ENCODE peak calls at places on chromosomes 11 and 22, in eight cellular contexts. D is osteoblast, Y is colonic mucosa, L is right atrium auricular region, V is Panc1, Q is HFFc6, K is hepatocyte, N is GM12865. P is an unnamed sample.

GRCh38 chr22:30196141-30196866 is 50.3 kb downstream of the LIF start:
- DNase-seq in D (peak; percentile 92), Y (peak; percentile 65), L (peak; percentile 93), V (peak; percentile 97), Q (peak; percentile 99), K (peak; percentile 91), N (peak; percentile 55), P (no peak)

GRCh38 chr11:75077316-75077715 is 19.4 kb downstream of the OR2AT4 start:
- DNase-seq in D (no peak), Y (no peak), L (no peak), V (no peak), Q (no peak), K (no peak), N (no peak), P (no peak)

GRCh38 chr11:16606784-16607674 is 131.4 kb upstream of the C11orf58 start:
- DNase-seq in D (peak; percentile 78), Y (no peak), L (no peak), V (no peak), Q (no peak), K (peak; percentile 71), N (no peak), P (no peak)

GRCh38 chr11:28514391-28514790 is 406.2 kb downstream of the METTL15 start:
- DNase-seq in D (peak; percentile 37), Y (no peak), L (no peak), V (no peak), Q (peak; percentile 25), K (no peak), N (no peak), P (no peak)

GRCh38 chr22:19723165-19723989 is at the start of gene GP1BB:
- DNase-seq in D (peak; percentile 79), Y (peak; percentile 42), L (no peak), V (no peak), Q (no peak), K (peak; percentile 72), N (peak; percentile 41), P (no peak)

GRCh38 chr11:106398396-106399074 is 321.1 kb downstream of the AASDHPPT start:
- DNase-seq in D (no peak), Y (no peak), L (no peak), V (no peak), Q (peak; percentile 37), K (peak; percentile 14), N (no peak), P (no peak)

GRCh38 chr22:42623756-42624446 is 9.2 kb upstream of the POLDIP3 start:
- DNase-seq in D (peak; percentile 56), Y (no peak), L (no peak), V (no peak), Q (no peak), K (no peak), N (no peak), P (no peak)

GRCh38 chr22:19173047-19174035 is 5.2 kb downstream of the SLC25A1 start:
- DNase-seq in D (peak; percentile 58), Y (peak; percentile 86), L (no peak), V (no peak), Q (no peak), K (peak; percentile 28), N (no peak), P (no peak)

GRCh38 chr11:87180743-87181142 is 143.0 kb downstream of the TMEM135 start:
- DNase-seq in D (no peak), Y (no peak), L (no peak), V (no peak), Q (peak; percentile 60), K (no peak), N (no peak), P (no peak)

GRCh38 chr11:128603752-128604472 is 16.6 kb upstream of the ETS1 start:
- DNase-seq in D (no peak), Y (no peak), L (no peak), V (no peak), Q (no peak), K (no peak), N (peak; percentile 64), P (no peak)

GRCh38 chr11:130571947-130572584 is 123.6 kb downstream of the ADAMTS15 start:
- DNase-seq in D (no peak), Y (no peak), L (no peak), V (no peak), Q (no peak), K (no peak), N (no peak), P (no peak)

GRCh38 chr11:74321487-74322188 is 10.2 kb upstream of the P4HA3 start:
- DNase-seq in D (no peak), Y (peak; percentile 28), L (no peak), V (no peak), Q (no peak), K (peak; percentile 34), N (peak; percentile 54), P (no peak)

GRCh38 chr11:130388607-130389205 is 39.7 kb downstream of the ADAMTS8 start:
- DNase-seq in D (no peak), Y (no peak), L (no peak), V (no peak), Q (no peak), K (no peak), N (peak; percentile 8), P (no peak)

DNA sequence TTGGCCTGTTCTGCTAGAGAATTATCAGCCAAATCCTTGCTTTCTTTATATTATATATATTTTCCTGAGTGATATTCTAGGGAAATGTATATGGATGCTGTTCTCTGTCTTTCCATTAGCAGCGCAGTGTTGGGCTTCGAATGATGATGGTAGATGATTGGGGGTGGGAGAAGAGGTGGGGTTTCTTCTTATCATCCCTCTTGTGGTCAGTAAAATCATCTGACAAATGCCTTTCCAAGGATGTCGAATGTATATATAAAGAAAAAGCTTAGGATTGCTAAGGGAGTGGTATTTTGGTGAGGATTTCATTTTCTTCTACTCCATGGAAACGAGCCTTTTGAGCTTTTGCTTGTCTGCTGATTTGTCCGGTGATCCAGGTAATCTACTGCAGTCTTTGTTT is 48.9 kb downstream of the ARHGEF12 start:
- DNase-seq in D (no peak), Y (no peak), L (no peak), V (no peak), Q (no peak), K (no peak), N (no peak), P (no peak)
- TF ChIP-seq CTCF in D (no peak), Y (no peak), L (no peak), V (no peak), Q (no peak), K (no peak), N (no peak), P (no peak)

GRCh38 chr11:10646005-10646404 is 47.5 kb downstream of the IRAG1 start:
- DNase-seq in D (no peak), Y (no peak), L (no peak), V (no peak), Q (no peak), K (no peak), N (no peak), P (no peak)
- TF ChIP-seq CTCF in D (no peak), Y (no peak), L (no peak), V (no peak), Q (no peak), K (no peak), N (no peak), P (no peak)

GRCh38 chr11:119389611-119390254 is 8.2 kb upstream of the USP2 start:
- DNase-seq in D (no peak), Y (no peak), L (no peak), V (no peak), Q (no peak), K (no peak), N (peak; percentile 43), P (no peak)
- TF ChIP-seq CTCF in D (peak; percentile 38), Y (no peak), L (no peak), V (peak; percentile 71), Q (peak; percentile 59), K (peak; percentile 9), N (peak; percentile 59), P (peak; percentile 50)

GRCh38 chr11:109697140-109697843 is 275.3 kb downstream of the C11orf87 start:
- DNase-seq in D (peak; percentile 1), Y (no peak), L (no peak), V (peak; percentile 20), Q (peak; percentile 35), K (peak; percentile 69), N (peak; percentile 55), P (peak; percentile 54)
- TF ChIP-seq CTCF in D (peak; percentile 75), Y (peak; percentile 53), L (no peak), V (peak; percentile 74), Q (peak; percentile 85), K (peak; percentile 54), N (peak; percentile 76), P (peak; percentile 81)

P was measured in chondrocyte.